ENCODE peak calls at places on chromosomes 3 and 15, in four cellular contexts. E is colonic mucosa; J is CD8-positive, alpha-beta T cell; L is stomach. W is an unnamed sample. For H3K27me3 and H3K4me1, the result is how much of the 10 kb centered on the place peaks cover.

GRCh38 chr15:51678081-51678480 is 3.2 kb upstream of the SCG3 start:
- DNase-seq in E (no peak), J (no peak), L (no peak), W (no peak)

GRCh38 chr3:183438749-183439148 is 10.3 kb upstream of the MCF2L2 start:
- DNase-seq in E (peak), J (no peak), L (peak), W (no peak)

GRCh38 chr3:136606990-136607389 is 145.2 kb downstream of the STAG1 start:
- DNase-seq in E (no peak), J (no peak), L (no peak), W (no peak)

GRCh38 chr3:139586420-139587017 is 47.0 kb upstream of the RBP1 start:
- DNase-seq in E (no peak), J (no peak), L (no peak), W (no peak)

GRCh38 chr3:58471025-58471887 is 20.6 kb upstream of the KCTD6 start:
- DNase-seq in E (peak), J (peak), L (no peak), W (no peak)

GRCh38 chr3:46935168-46935858 is 41.2 kb downstream of the CCDC12 start:
- DNase-seq in E (no peak), J (no peak), L (peak), W (no peak)

GRCh38 chr15:66657062-66658020 is 44.7 kb upstream of the SMAD6 start:
- DNase-seq in E (no peak), J (no peak), L (no peak), W (no peak)

GRCh38 chr15:68312701-68313204 is 35.2 kb downstream of the FEM1B start:
- DNase-seq in E (no peak), J (no peak), L (no peak), W (no peak)

GRCh38 chr15:25058080-25058785 is 103.4 kb downstream of the SNRPN start:
- DNase-seq in E (no peak), J (no peak), L (peak), W (no peak)

GRCh38 chr3:24235121-24235520 is 259.5 kb downstream of the THRB start:
- DNase-seq in E (no peak), J (no peak), L (no peak), W (no peak)

GRCh38 chr3:42516443-42516842 is 14.0 kb downstream of the VIPR1 start:
- DNase-seq in E (peak), J (no peak), L (peak), W (no peak)

GRCh38 chr15:80844011-80844732 is 65.0 kb downstream of the CEMIP start:
- DNase-seq in E (no peak), J (no peak), L (no peak), W (no peak)

GRCh38 chr3:58521002-58521670 is 15.9 kb downstream of the ACOX2 start:
- DNase-seq in E (no peak), J (no peak), L (no peak), W (no peak)

GRCh38 chr3:55198554-55198953 is 270.7 kb upstream of the LRTM1 start:
- DNase-seq in E (no peak), J (no peak), L (no peak), W (no peak)

GRCh38 chr15:88803241-88803919 is at the start of gene ACAN:
- DNase-seq in E (no peak), J (no peak), L (no peak), W (no peak)
- H3K27me3 ChIP-seq in E (under half), J (under half), L (under half), W (under half)

GRCh38 chr3:98777286-98777685 is 14.1 kb downstream of the ST3GAL6 start:
- DNase-seq in E (no peak), J (no peak), L (peak), W (no peak)
- H3K4me3 ChIP-seq in E (no peak), J (no peak), L (no peak), W (no peak)

DNA sequence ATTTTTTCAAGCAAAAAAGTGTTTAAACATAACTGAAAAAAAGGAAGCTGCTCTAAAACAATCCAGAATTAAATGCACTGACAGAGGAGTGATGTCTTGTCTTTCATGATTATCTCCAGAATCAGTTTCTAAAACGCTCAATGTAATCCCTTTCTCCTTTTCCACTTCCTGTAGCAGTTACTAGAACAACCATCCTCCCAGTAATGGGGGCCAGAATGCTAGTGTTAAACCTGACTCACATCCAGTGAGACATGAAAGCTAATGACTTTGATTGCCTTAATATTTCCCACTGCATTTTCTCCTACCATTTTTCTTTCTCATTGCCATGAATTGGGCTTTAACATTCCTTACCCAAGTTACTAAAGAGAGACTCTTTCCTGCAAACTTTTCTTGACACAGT is 341.3 kb downstream of the NAALADL2 start:
- DNase-seq in E (no peak), J (no peak), L (no peak), W (no peak)
- H3K4me1 ChIP-seq in E (under half), J (under half), L (under half), W (under half)

DNA sequence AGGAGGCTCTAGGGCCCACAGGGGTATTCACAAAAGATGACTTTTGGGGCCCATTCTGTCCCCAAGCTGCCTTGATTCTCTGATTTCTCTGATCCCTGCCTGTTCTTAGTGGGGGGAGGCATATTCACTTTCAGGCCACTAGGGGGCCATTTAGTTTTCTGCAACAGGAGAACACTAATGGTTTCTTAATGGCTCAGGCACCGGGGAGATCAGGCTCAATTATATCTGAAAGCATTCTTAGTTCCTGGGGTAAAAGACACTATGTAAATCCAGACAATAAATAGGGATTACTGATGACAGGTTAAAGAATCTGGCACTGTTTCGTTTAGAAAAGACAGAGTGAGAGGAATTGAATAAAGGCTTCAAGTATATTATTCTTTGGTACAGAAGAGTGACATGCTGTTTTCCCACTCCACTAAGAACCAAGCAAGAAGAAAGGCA is 2.5 kb upstream of the INAFM2 start:
- DNase-seq in E (peak), J (no peak), L (peak), W (peak)
- H3K27me3 ChIP-seq in E (under half), J (under half), L (under half), W (under half)

GRCh38 chr3:39388741-39389248 is 5.6 kb downstream of the SLC25A38 start:
- DNase-seq in E (no peak), J (no peak), L (no peak), W (no peak)
- H3K4me3 ChIP-seq in E (no peak), J (no peak), L (no peak), W (no peak)

GRCh38 chr3:129014148-129014547 is 13.0 kb downstream of the EFCC1 start:
- DNase-seq in E (no peak), J (no peak), L (no peak), W (no peak)

GRCh38 chr3:129016366-129016724 is 15.2 kb downstream of the EFCC1 start:
- DNase-seq in E (peak), J (peak), L (peak), W (peak)

GRCh38 chr3:129014793-129015345 is 13.8 kb downstream of the EFCC1 start:
- DNase-seq in E (no peak), J (no peak), L (no peak), W (no peak)

GRCh38 chr3:129016725-129017530 is 15.8 kb downstream of the EFCC1 start:
- DNase-seq in E (peak), J (no peak), L (no peak), W (peak)

GRCh38 chr3:129015388-129016105 is 14.4 kb downstream of the EFCC1 start:
- DNase-seq in E (no peak), J (peak), L (no peak), W (no peak)
- H3K4me1 ChIP-seq in E (under half), J (under half), L (under half), W (under half)

GRCh38 chr15:28098766-28099554 is at the start of gene OCA2:
- DNase-seq in E (peak), J (peak), L (peak), W (peak)

GRCh38 chr15:28096720-28097431 is 2.2 kb downstream of the OCA2 start:
- DNase-seq in E (peak), J (no peak), L (no peak), W (no peak)

GRCh38 chr15:28096411-28096719 is 2.8 kb downstream of the OCA2 start:
- DNase-seq in E (no peak), J (no peak), L (no peak), W (no peak)

GRCh38 chr15:28098360-28098765 is 752 bp downstream of the OCA2 start:
- DNase-seq in E (no peak), J (no peak), L (no peak), W (no peak)

GRCh38 chr15:28097656-28098359 is 1.3 kb downstream of the OCA2 start:
- DNase-seq in E (no peak), J (no peak), L (no peak), W (no peak)
- H3K27me3 ChIP-seq in E (under half), J (under half), L (half or more), W (under half)

GRCh38 chr3:122183521-122183892 is at the start of gene CASR:
- DNase-seq in E (no peak), J (no peak), L (no peak), W (no peak)
- H3K4me3 ChIP-seq in E (peak), J (no peak), L (peak), W (peak)

DNA sequence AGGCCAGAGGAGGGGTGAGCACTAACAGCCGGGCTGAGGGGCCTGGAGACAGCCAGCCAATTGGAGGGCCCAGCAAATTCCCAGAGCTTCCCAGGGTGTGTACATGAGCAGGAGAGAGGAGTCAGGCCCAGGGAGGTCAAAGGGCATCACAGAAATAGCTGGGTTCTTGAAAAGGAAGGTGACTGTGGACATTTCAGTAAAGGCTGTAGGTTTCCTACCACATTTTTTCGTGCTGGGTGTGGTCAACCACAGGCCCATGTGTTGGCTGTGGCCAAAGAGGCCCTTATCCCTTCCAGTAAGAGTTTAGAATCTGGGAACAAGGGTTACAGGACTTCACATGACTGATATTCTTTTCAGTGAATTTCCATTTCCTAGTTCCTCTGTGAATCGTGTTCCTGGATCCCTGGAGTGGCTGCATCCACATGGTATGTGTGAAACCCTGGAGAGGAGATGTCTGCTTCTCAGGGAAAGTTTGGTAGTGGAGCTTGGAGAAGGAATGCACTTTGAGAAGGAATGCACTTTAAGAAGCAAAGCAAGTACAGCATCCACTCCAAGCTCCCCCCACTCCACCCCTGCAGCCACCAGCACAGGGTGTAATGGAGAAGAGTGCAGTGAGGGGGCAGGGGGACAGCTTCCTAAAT is 73.2 kb upstream of the HEG1 start:
- DNase-seq in E (no peak), J (no peak), L (no peak), W (no peak)
- H3K4me1 ChIP-seq in E (under half), J (under half), L (under half), W (under half)

GRCh38 chr3:194168994-194169393 is 33.0 kb downstream of the HES1 start:
- DNase-seq in E (no peak), J (no peak), L (no peak), W (no peak)

GRCh38 chr3:194167480-194167862 is 31.5 kb downstream of the HES1 start:
- DNase-seq in E (no peak), J (no peak), L (no peak), W (no peak)

GRCh38 chr3:194169595-194169994 is 33.6 kb downstream of the HES1 start:
- DNase-seq in E (no peak), J (no peak), L (no peak), W (no peak)

GRCh38 chr3:194166682-194167479 is 30.9 kb downstream of the HES1 start:
- DNase-seq in E (no peak), J (no peak), L (no peak), W (no peak)

GRCh38 chr3:194167873-194168272 is 31.9 kb downstream of the HES1 start:
- DNase-seq in E (no peak), J (no peak), L (no peak), W (no peak)
- H3K27me3 ChIP-seq in E (under half), J (under half), L (under half), W (under half)